ENCODE peak calls at places on chromosomes 11 and 22, in six cellular contexts. P is K562, H is SK-N-SH, N is GM12878, I is HepG2, E is H1. W is an unnamed sample.

GRCh38 chr22:17970205-17970708 is 54.1 kb downstream of the MICAL3 start:
- DNase-seq in I (no peak), H (no peak), E (no peak), P (peak; percentile 46), N (no peak), W (no peak)

GRCh38 chr11:60065801-60066200 is 9.3 kb downstream of the MS4A3 start:
- DNase-seq in E (no peak), N (no peak), H (no peak), P (no peak), I (no peak), W (no peak)

GRCh38 chr11:76808158-76808557 is 25.0 kb downstream of the TSKU start:
- DNase-seq in H (no peak), E (no peak), N (no peak), I (no peak), P (no peak), W (no peak)

GRCh38 chr11:129747161-129747560 is 68.5 kb upstream of the TMEM45B start:
- DNase-seq in E (no peak), H (no peak), P (no peak), I (no peak), N (no peak), W (no peak)

GRCh38 chr11:72840780-72841179 is 26.6 kb downstream of the ATG16L2 start:
- DNase-seq in N (no peak), I (no peak), P (no peak), H (no peak), E (no peak), W (no peak)

GRCh38 chr22:25853902-25854301 is 111.9 kb downstream of the MYO18B start:
- DNase-seq in N (no peak), H (peak; percentile 48), P (no peak), E (no peak), I (peak; percentile 18), W (no peak)

GRCh38 chr22:17403906-17404305 is 34.6 kb downstream of the CECR2 start:
- DNase-seq in I (no peak), N (no peak), H (no peak), P (no peak), E (no peak), W (no peak)

GRCh38 chr11:3153291-3153861 is 11.7 kb downstream of the OSBPL5 start:
- DNase-seq in N (no peak), P (no peak), E (no peak), H (no peak), I (no peak), W (no peak)

GRCh38 chr11:31237819-31238771 is 131.4 kb downstream of the DCDC1 start:
- DNase-seq in P (no peak), H (no peak), N (no peak), I (no peak), E (no peak), W (no peak)

GRCh38 chr11:75714211-75714610 is 3.4 kb upstream of the MOGAT2 start:
- DNase-seq in H (peak; percentile 60), P (peak; percentile 60), I (no peak), N (no peak), E (no peak), W (no peak)

GRCh38 chr22:26968873-26969272 is 311.5 kb downstream of the MIAT start:
- DNase-seq in N (no peak), E (no peak), I (no peak), H (no peak), P (no peak), W (no peak)

GRCh38 chr22:49046546-49047305 is 780.9 kb downstream of the BRD1 start:
- DNase-seq in P (peak; percentile 62), N (no peak), I (peak; percentile 50), H (peak; percentile 87), E (peak; percentile 89), W (peak; percentile 20)

GRCh38 chr22:24791362-24791761 is 14.6 kb upstream of the SGSM1 start:
- DNase-seq in P (no peak), H (no peak), E (no peak), I (no peak), N (no peak), W (no peak)

GRCh38 chr11:37905707-37906417 is 1307.8 kb upstream of the RAG2 start:
- DNase-seq in P (no peak), I (no peak), E (no peak), H (no peak), N (no peak), W (no peak)

GRCh38 chr11:127042445-127042844 is 41.9 kb upstream of the KIRREL3 start:
- DNase-seq in E (no peak), I (no peak), N (no peak), H (no peak), P (no peak), W (no peak)

GRCh38 chr11:72038491-72038890 is 39.8 kb downstream of the IL18BP start:
- DNase-seq in N (no peak), I (no peak), E (no peak), P (peak; percentile 35), H (peak; percentile 52), W (no peak)

DNA sequence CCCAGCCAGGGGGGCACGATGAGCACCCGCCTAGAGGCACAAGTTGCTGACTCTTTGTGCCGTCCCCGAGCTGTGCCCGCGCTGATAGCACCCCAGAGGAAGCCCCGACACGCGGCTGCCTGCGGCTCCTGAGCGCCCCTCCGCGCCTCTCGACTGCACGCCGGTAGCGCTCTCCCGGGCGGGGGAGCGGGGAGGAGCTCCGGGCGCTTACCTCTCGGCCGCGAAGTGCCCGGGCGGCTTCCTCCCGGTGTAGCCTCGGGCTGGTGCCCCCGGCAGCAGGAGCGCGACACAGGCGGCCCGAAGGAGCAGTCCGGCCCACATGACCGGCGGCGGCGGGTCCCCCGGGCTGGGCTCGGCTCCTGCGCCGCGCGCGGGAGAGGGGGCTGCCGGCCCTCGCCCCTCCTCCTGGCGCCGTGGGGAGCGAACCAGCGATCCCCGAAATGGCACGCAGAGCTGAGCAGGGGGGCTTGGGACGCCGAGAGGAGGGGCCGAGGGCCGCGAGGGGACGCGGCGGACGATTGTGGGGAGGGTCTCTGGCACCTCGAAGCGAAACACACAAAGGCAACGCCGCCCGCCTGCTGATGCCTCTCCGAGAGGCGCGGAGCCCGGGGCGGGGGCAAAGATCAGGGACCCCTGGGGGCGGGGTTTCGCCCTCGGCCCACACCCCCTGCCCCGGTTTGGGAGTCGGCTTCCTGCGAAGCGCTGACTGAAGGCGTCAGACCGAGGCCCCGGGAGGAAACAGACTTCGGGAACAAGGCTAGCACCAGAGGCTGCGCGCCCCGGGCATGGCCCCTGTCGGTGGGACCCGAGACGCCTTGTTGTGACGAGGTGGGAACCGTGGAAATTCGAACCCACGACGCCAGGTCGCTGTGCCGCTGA is at the start of gene VWCE:
- DNase-seq in E (peak; percentile 86), P (no peak), H (peak; percentile 89), I (peak; percentile 76), N (no peak), W (peak; percentile 64)
- TF ChIP-seq CTCF in E (peak; percentile 10), P (no peak), H (peak; percentile 36), I (peak; percentile 65), N (peak; percentile 57), W (no peak)

DNA sequence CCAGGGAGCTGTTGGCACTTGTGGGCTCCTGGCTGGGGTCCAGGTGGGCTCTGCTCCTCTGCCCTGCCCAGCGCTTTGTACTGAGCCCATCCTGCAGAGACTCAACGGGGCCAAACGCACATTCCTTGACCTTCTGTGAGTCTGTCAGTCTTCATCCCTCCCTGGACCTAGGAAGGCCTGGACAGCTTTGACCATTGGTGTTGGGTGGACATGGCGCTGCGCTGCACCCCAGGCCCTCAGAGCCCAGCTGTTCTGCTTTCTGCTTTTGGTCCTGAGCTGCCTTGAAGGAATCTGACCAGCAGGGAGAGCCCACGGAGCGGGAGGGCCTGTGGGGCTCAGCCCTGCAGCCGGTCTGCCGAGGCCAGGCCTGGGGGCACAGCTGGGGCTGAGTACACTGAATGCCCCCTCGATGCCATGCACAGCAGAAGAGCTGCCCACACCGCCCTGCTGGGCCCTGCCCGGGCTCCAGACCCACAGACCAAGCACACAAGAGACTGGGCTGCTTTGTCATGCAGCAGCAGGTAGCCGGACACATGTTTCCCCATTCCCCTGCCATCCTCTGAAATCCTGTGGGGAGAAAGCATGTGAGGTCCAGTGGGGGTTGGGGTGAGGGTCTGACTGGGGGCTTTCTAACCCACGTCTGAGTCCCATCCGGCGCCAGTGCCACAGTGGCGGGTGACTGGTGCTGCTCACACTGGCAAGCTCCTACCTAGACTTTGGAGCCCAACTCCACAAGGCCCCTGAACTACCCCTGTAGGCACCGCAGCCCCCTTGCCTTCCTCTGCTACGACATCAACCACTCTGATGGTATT is 24.1 kb upstream of the CCDC188 start:
- DNase-seq in E (no peak), P (no peak), H (no peak), I (no peak), N (no peak), W (no peak)
- TF ChIP-seq GABPA in E (peak; percentile 28), P (no peak), H (no peak), I (no peak), N (no peak), W (no peak)

GRCh38 chr11:132177106-132177505 is 806.7 kb downstream of the NTM start:
- DNase-seq in E (no peak), P (no peak), I (peak; percentile 9), N (no peak), H (no peak), W (no peak)
- TF ChIP-seq CTCF in E (no peak), P (no peak), I (no peak), N (no peak), H (no peak), W (no peak)

GRCh38 chr11:2142300-2142759 is 3.1 kb upstream of the IGF2 start:
- DNase-seq in E (no peak), N (no peak), I (no peak), H (no peak), P (no peak), W (no peak)
- TF ChIP-seq GABPA in E (no peak), N (no peak), I (no peak), H (no peak), P (no peak), W (no peak)

GRCh38 chr11:122814401-122814800 is 23.9 kb upstream of the CRTAM start:
- DNase-seq in P (no peak), I (peak; percentile 5), N (no peak), E (no peak), H (peak; percentile 30), W (no peak)
- TF ChIP-seq CTCF in P (no peak), I (peak; percentile 38), N (peak; percentile 51), E (peak; percentile 36), H (peak; percentile 31), W (no peak)

W was measured in HL-60.